ENCODE peak calls at places on chromosomes 4 and X, in six cellular contexts. A, B, D, J, E and R are unnamed samples.

GRCh38 chrX:2928583-2929434 is at the start of gene ARSD:
- DNase-seq in A (peak; percentile 30), B (peak; percentile 73), D (no peak), J (peak; percentile 86), E (peak; percentile 74), R (peak; percentile 41)

GRCh38 chr4:177047851-177048174 is 255.1 kb upstream of the VEGFC start:
- DNase-seq in A (no peak), B (no peak), D (no peak), J (no peak), E (no peak), R (no peak)

GRCh38 chrX:70087857-70088256 is 25.6 kb downstream of the OTUD6A start:
- DNase-seq in A (no peak), B (no peak), D (no peak), J (no peak), E (no peak), R (no peak)

GRCh38 chr4:4791299-4791798 is 68.1 kb upstream of the MSX1 start:
- DNase-seq in A (no peak), B (no peak), D (no peak), J (peak; percentile 30), E (no peak), R (no peak)

GRCh38 chr4:147933316-147933715 is 201.4 kb downstream of the ARHGAP10 start:
- DNase-seq in A (no peak), B (no peak), D (no peak), J (no peak), E (no peak), R (no peak)

GRCh38 chrX:153414838-153415552 is 3.7 kb downstream of the ZFP92 start:
- DNase-seq in A (no peak), B (no peak), D (no peak), J (no peak), E (no peak), R (no peak)

GRCh38 chrX:120485562-120486520 is 16.7 kb upstream of the LAMP2 start:
- DNase-seq in A (peak; percentile 20), B (peak; percentile 53), D (peak; percentile 64), J (peak; percentile 65), E (peak; percentile 94), R (peak; percentile 7)

GRCh38 chrX:10121787-10122186 is 35.0 kb upstream of the CLCN4 start:
- DNase-seq in A (peak; percentile 51), B (no peak), D (no peak), J (no peak), E (no peak), R (peak; percentile 39)

GRCh38 chr4:7815562-7815961 is 124.1 kb downstream of the AFAP1 start:
- DNase-seq in A (no peak), B (no peak), D (no peak), J (no peak), E (no peak), R (no peak)

GRCh38 chr4:5276475-5277045 is 225.3 kb downstream of the STK32B start:
- DNase-seq in A (no peak), B (no peak), D (no peak), J (no peak), E (no peak), R (no peak)

GRCh38 chr4:15145709-15146108 is 143.4 kb downstream of the CPEB2 start:
- DNase-seq in A (no peak), B (no peak), D (no peak), J (no peak), E (no peak), R (no peak)

GRCh38 chrX:115053223-115053622 is 35.8 kb upstream of the IL13RA2 start:
- DNase-seq in A (no peak), B (no peak), D (no peak), J (no peak), E (no peak), R (no peak)

GRCh38 chr4:84821064-84821463 is 145.4 kb downstream of the WDFY3 start:
- DNase-seq in A (no peak), B (no peak), D (no peak), J (no peak), E (no peak), R (no peak)

GRCh38 chr4:89657931-89658700 is 178.8 kb downstream of the SNCA start:
- DNase-seq in A (no peak), B (no peak), D (no peak), J (peak; percentile 10), E (peak; percentile 28), R (no peak)
- TF ChIP-seq TAF1 in A (no peak), B (no peak), D (no peak), J (no peak), E (no peak), R (no peak)

GRCh38 chrX:107738272-107738671 is 37.3 kb downstream of the TSC22D3 start:
- DNase-seq in A (no peak), B (no peak), D (no peak), J (no peak), E (no peak), R (no peak)

GRCh38 chrX:107736781-107737531 is 38.6 kb downstream of the TSC22D3 start:
- DNase-seq in A (no peak), B (no peak), D (no peak), J (no peak), E (peak; percentile 16), R (no peak)

GRCh38 chrX:107741318-107741813 is 34.2 kb downstream of the TSC22D3 start:
- DNase-seq in A (no peak), B (no peak), D (no peak), J (no peak), E (no peak), R (no peak)

GRCh38 chrX:107739541-107739940 is 36.0 kb downstream of the TSC22D3 start:
- DNase-seq in A (no peak), B (no peak), D (no peak), J (no peak), E (no peak), R (no peak)

GRCh38 chrX:107738768-107739167 is 36.8 kb downstream of the TSC22D3 start:
- DNase-seq in A (no peak), B (no peak), D (no peak), J (no peak), E (no peak), R (no peak)
- TF ChIP-seq POLR2AphosphoS5 in A (no peak), B (no peak), D (no peak), J (no peak), E (no peak), R (no peak)

GRCh38 chr4:170003071-170004070 is 22.8 kb downstream of the MFAP3L start:
- DNase-seq in A (no peak), B (no peak), D (no peak), J (no peak), E (no peak), R (no peak)
- TF ChIP-seq TAF1 in A (no peak), B (no peak), D (no peak), J (no peak), E (no peak), R (no peak)

GRCh38 chr4:119228406-119228805 is 15.9 kb downstream of the USP53 start:
- DNase-seq in A (no peak), B (no peak), D (no peak), J (no peak), E (no peak), R (no peak)

GRCh38 chr4:119231517-119231916 is 19.0 kb downstream of the USP53 start:
- DNase-seq in A (no peak), B (no peak), D (no peak), J (no peak), E (no peak), R (no peak)

GRCh38 chr4:119233750-119234149 is 21.2 kb downstream of the USP53 start:
- DNase-seq in A (no peak), B (no peak), D (no peak), J (peak; percentile 38), E (no peak), R (no peak)

GRCh38 chr4:119230288-119230687 is 17.8 kb downstream of the USP53 start:
- DNase-seq in A (no peak), B (no peak), D (no peak), J (no peak), E (no peak), R (no peak)

GRCh38 chr4:119232286-119232685 is 19.8 kb downstream of the USP53 start:
- DNase-seq in A (no peak), B (no peak), D (no peak), J (no peak), E (no peak), R (no peak)
- TF ChIP-seq POLR2AphosphoS5 in A (no peak), B (no peak), D (no peak), J (no peak), E (no peak), R (no peak)

DNA sequence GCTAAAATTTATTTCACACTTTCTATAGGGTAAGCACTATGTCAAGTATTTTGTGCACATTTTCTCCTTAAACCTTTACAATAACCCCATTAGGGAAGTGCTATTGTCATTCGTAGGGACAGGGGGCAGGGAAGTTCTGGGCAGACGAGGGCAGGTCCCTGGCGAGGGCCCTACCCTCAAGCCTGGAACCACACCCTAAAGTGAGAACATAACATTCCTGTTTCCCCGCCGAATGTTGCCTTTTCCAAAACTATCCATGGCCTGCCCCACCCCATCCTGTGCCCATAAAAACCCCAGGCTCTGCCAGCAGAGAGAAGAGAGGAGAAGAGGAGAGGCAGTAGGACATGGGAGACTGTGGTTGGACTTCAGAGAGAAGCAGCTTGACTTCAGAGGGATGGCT is 39.8 kb upstream of the CCKAR start:
- DNase-seq in A (no peak), B (no peak), D (no peak), J (no peak), E (no peak), R (no peak)
- TF ChIP-seq TAF1 in A (no peak), B (no peak), D (no peak), J (no peak), E (no peak), R (no peak)

DNA sequence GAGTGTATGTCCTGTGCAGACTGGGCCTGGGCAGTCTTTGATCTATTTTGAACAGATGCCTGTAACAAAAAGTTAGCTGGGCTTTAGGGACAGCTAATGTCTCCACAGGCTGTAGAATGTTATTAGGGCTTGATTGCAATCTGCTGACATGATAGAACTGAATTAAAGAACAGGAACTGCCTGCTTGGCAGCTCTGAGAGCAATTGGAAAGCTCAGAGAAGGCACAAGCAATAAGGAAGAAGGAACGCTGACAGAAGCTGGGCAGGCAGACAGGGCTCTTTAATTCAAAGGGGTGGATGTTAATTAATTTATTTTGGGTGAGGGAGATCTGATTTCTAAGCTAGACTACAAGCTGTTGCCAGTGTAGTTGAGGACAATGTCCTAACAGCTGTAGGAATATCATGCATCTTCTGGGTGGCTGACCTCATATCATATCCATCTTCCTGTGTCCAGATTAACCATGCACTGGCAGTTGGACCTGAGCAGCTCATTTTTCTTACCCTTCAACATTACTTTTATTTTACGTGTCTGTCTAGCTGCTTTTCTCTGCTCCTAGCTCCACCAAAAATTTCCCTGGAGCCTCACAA is 20.7 kb upstream of the GRXCR1 start:
- DNase-seq in A (no peak), B (no peak), D (no peak), J (no peak), E (no peak), R (no peak)
- TF ChIP-seq POLR2AphosphoS5 in A (no peak), B (no peak), D (no peak), J (no peak), E (no peak), R (no peak)

GRCh38 chr4:108512615-108513505 is 107.5 kb upstream of the RPL34 start:
- DNase-seq in A (no peak), B (peak; percentile 15), D (peak; percentile 26), J (peak; percentile 34), E (peak; percentile 29), R (no peak)
- TF ChIP-seq TAF1 in A (no peak), B (no peak), D (no peak), J (no peak), E (no peak), R (no peak)

DNA sequence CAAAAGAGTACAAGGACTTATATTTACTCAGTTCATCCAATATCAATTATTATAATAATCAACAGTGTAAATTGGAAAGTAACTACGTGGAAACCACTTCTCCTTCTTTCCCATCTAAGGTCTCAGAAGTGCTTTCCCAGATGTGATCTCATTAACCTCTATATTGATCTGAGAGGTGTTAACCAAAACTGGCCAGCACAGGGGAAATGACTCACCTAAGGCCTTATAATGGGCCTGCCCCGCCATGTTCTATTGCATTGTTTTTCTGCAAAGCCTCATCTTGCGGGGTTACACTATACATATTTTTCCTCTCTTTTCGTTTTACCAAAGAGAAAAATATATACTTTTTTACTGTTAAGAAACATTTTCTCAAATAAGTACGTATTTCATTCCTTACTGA is 20.5 kb downstream of the RAB40A start:
- DNase-seq in A (no peak), B (no peak), D (no peak), J (no peak), E (no peak), R (no peak)
- TF ChIP-seq POLR2AphosphoS5 in A (no peak), B (no peak), D (no peak), J (no peak), E (no peak), R (no peak)